ENCODE peak calls at places on chromosomes 12 and 14, in six cellular contexts. W is AG04450, J is fibroblast of lung, M is psoas muscle, R is cardiac muscle cell, Y is left lung. D is an unnamed sample. For H3K27me3, the result is how much of the 10 kb centered on the place peaks cover.

GRCh38 chr12:31517994-31518393 is 72.9 kb downstream of the DENND5B start:
- DNase-seq in W (no peak), J (peak), M (no peak), R (no peak), Y (no peak), D (peak)

GRCh38 chr14:104343294-104343625 is 204.9 kb downstream of the KIF26A start:
- DNase-seq in W (no peak), J (no peak), M (no peak), R (no peak), Y (peak), D (no peak)

GRCh38 chr14:35342160-35343010 is 50.2 kb downstream of the PSMA6 start:
- DNase-seq in W (no peak), J (peak), M (peak), R (peak), Y (no peak), D (no peak)

GRCh38 chr12:47307680-47308399 is 228.1 kb upstream of the AMIGO2 start:
- DNase-seq in W (peak), J (peak), M (no peak), R (peak), Y (peak), D (peak)

GRCh38 chr12:98743362-98743953 is 98.4 kb downstream of the APAF1 start:
- DNase-seq in W (no peak), J (no peak), M (no peak), R (no peak), Y (no peak), D (peak)

GRCh38 chr14:68508581-68508980 is 284.3 kb downstream of the ZFP36L1 start:
- DNase-seq in W (no peak), J (no peak), M (no peak), R (no peak), Y (no peak), D (no peak)

GRCh38 chr12:124727244-124727673 is 136.4 kb downstream of the SCARB1 start:
- DNase-seq in W (no peak), J (peak), M (peak), R (no peak), Y (peak), D (no peak)

GRCh38 chr12:29032431-29032830 is 116.6 kb upstream of the FAR2 start:
- DNase-seq in W (no peak), J (peak), M (no peak), R (no peak), Y (no peak), D (no peak)

GRCh38 chr12:124125472-124125871 is 152.5 kb downstream of the ZNF664 start:
- DNase-seq in W (no peak), J (no peak), M (no peak), R (no peak), Y (no peak), D (peak)

GRCh38 chr14:72782182-72782508 is 111.8 kb downstream of the DPF3 start:
- DNase-seq in W (no peak), J (no peak), M (no peak), R (no peak), Y (no peak), D (no peak)

GRCh38 chr14:36516719-36517241 is 3.3 kb downstream of the NKX2-1 start:
- DNase-seq in W (no peak), J (no peak), M (no peak), R (no peak), Y (no peak), D (no peak)

GRCh38 chr14:36519431-36520321 is at the start of gene NKX2-1:
- DNase-seq in W (no peak), J (no peak), M (no peak), R (no peak), Y (peak), D (no peak)

GRCh38 chr14:36517242-36518030 is 2.6 kb downstream of the NKX2-1 start:
- DNase-seq in W (no peak), J (no peak), M (no peak), R (no peak), Y (no peak), D (no peak)

GRCh38 chr14:36518031-36518585 is 1.9 kb downstream of the NKX2-1 start:
- DNase-seq in W (no peak), J (no peak), M (no peak), R (no peak), Y (no peak), D (no peak)

DNA sequence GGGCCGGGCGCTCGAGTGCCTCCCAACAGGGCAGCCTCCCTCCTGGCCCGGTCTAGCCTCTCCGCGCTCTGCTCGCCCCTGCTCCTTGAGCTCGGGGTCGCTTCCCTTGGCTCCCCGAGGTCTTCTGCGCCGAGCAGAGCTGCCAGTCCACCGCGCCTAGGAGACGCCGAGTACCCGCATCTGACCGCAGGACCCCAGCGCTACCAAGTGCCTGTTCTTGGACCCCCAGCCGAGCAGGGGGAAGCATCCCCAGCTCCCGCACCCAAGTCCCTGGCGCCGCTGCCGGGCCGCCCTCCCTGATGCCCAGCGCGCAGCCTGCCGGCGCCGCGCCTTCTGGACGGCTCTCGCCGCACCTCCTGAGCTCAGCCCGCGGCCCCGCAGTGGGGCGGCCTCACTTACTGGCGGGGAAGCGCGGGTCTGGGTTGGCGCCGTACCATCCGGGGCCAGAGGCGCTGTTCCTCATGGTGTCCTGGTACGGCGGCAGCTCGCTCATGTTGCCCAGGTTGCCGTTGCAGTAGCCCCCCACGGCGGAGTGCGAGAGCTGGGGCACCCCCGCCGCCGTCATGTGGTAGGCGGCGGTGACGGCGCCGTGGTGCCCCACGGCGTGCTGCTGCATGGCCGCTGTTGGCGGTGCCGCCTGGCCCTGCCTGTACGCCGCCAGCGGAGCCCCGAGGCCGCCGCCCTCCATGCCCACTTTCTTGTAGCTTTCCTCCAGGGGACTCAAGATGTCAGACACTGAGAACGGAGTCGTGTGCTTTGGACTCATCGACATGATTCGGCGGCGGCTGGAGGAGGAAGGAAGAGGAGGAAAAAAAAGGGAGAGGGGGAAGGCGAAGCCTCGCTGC is 1.2 kb downstream of the NKX2-1 start:
- DNase-seq in W (no peak), J (no peak), M (no peak), R (no peak), Y (no peak), D (no peak)
- H3K27me3 ChIP-seq in W (half or more), J (half or more), M (half or more), R (half or more), Y (half or more), D (under half)

DNA sequence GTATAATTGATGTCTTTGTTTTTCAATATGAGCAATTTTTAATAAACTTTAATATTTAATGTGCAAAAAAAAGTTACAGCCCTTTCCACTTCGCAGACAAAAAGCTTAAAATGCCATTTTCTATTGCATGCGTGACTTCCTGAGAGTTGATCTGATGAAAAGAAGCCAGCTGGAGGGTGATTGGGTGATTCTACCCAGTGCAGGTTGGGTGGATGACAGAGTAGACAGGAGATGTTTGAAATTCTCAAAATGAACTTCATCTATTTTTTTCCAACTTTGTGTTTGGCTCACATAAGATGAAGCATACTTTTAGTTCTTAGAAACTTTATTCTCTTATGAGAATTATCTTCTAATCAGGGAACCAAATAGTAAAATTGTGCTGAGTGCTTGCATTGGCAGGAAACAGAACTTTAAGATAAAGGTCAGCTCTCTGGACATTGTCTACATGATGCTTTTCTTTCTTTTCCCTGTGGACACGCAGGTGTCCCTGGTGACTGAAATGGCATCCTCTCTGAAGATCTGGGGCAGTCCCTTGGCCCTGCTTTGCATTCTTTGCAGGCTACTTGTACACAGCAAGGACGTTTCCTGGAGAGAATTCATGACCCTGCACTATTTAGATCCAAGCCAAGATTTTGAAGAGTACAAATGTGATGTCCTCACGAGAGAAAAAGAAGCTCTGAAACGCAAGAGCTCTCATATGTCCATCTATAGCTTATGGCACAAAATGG is 11.4 kb upstream of the EDDM3A start:
- DNase-seq in W (no peak), J (no peak), M (no peak), R (no peak), Y (no peak), D (no peak)
- H3K4me3 ChIP-seq in W (no peak), J (no peak), M (no peak), R (no peak), Y (no peak), D (no peak)

DNA sequence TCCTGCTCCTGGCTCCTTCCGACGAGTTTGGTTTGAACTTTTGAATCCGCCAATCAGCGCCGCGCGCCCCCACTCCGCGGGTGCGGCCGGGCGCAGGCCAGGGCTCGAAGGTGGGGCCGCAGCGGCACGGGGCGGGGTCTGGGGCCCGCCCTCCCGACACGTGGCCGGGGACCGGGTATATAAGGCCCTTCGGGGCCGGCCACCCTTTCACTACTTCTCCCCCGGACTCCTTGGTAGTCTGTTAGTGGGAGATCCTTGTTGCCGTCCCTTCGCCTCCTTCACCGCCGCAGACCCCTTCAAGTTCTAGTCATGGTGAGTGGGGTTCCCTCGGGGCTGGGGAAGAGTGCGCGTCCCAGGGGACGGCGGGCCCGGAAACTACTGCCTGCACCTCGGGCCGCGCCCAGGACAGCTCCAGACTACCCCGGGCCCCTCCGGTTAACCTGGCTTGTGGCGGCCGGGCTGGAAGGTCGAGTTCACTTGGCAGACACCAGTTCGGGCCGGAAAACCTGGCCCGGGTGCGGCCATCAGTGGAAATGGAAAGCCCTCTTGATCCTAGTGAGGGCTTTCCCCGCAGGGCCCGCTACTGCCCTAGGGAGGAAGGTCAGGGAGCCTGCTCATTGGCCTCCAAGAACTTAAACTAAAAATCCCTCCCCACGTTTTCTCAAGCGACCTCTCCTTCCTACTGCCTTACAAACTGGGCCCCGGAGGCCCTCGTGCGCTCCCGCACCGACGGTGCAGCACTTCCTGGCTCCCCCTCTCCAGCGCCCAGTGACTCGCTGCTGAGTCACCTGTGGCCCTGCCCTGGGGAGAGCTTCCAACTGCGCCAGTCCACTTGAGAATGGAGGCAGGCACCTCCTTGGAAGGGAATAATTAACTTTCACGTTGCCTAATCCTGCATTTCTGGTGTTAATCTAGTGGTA is at the start of gene TUBA1C:
- DNase-seq in W (peak), J (peak), M (peak), R (peak), Y (peak), D (peak)
- TF ChIP-seq CTCF in W (peak), J (no peak), M (no peak), R (no peak), Y (no peak), D (peak)

GRCh38 chr12:49539406-49540228 is 787 bp downstream of the KCNH3 start:
- DNase-seq in W (no peak), J (no peak), M (no peak), R (no peak), Y (no peak), D (no peak)
- H3K27me3 ChIP-seq in W (under half), J (under half), M (under half), R (half or more), Y (half or more), D (under half)

D was measured in bronchial epithelial cell.